ENCODE peak calls at places on chromosomes 11 and 22, in nine cellular contexts. E is stimulated activated CD8-positive, alpha-beta memory T cell treated with anti-CD3 and anti-CD28 coated beads, Interleukin-7, amount 100 ng/mL, for 1 hour; D is AG04450; K is activated T-cell treated with anti-CD3 and anti-CD28 coated beads for 1 hour; S is neural progenitor cell; N is posterior vena cava; P is substantia nigra; I is WERI-Rb-1; A is DMS153. T is an unnamed sample.

GRCh38 chr22:45009881-45010531 is at the start of gene PHF21B:
- DNase-seq in D (no peak), I (peak; percentile 90), K (no peak), A (peak; percentile 42), P (peak; percentile 76), S (peak; percentile 97), N (no peak), E (no peak), T (no peak)

GRCh38 chr11:44950625-44951472 is at the start of gene TP53I11:
- DNase-seq in A (peak; percentile 46), D (no peak), I (peak; percentile 92), K (peak; percentile 48), E (peak; percentile 29), S (peak; percentile 84), P (peak; percentile 45), N (peak; percentile 95), T (peak; percentile 43)

GRCh38 chr11:61961570-61962212 is 5.7 kb downstream of the FTH1 start:
- DNase-seq in N (peak; percentile 86), E (no peak), S (no peak), D (no peak), P (peak; percentile 78), A (no peak), I (no peak), K (no peak), T (no peak)

GRCh38 chr22:46863794-46864193 is 101.3 kb downstream of the TBC1D22A start:
- DNase-seq in D (no peak), I (no peak), A (no peak), E (no peak), N (no peak), P (no peak), K (no peak), S (no peak), T (no peak)

GRCh38 chr11:68525930-68526329 is 65.4 kb downstream of the PPP6R3 start:
- DNase-seq in S (no peak), N (no peak), K (no peak), A (no peak), D (no peak), I (no peak), P (no peak), E (no peak), T (no peak)

GRCh38 chr22:42621505-42622002 is 6.9 kb upstream of the POLDIP3 start:
- DNase-seq in E (no peak), I (peak; percentile 78), N (peak; percentile 88), A (no peak), P (no peak), K (peak; percentile 42), D (no peak), S (peak; percentile 93), T (peak; percentile 58)

GRCh38 chr22:20956258-20957117 is 10.6 kb upstream of the AIFM3 start:
- DNase-seq in A (no peak), S (peak; percentile 63), E (no peak), I (no peak), D (no peak), P (no peak), N (no peak), K (no peak), T (no peak)

GRCh38 chr11:71190551-71190950 is 61.8 kb downstream of the SHANK2 start:
- DNase-seq in D (no peak), E (no peak), N (peak; percentile 51), K (no peak), A (no peak), S (no peak), P (no peak), I (no peak), T (no peak)

GRCh38 chr11:72140661-72141060 is 5.1 kb downstream of the FOLR3 start:
- DNase-seq in S (no peak), K (no peak), I (no peak), D (no peak), E (no peak), N (no peak), P (no peak), A (no peak), T (no peak)

GRCh38 chr11:60880635-60881282 is 13.4 kb downstream of the ZP1 start:
- DNase-seq in P (no peak), N (no peak), A (peak; percentile 83), E (no peak), I (no peak), K (no peak), D (no peak), S (no peak), T (no peak)

GRCh38 chr22:27930246-27931060 is 11.4 kb upstream of the PITPNB start:
- DNase-seq in A (no peak), D (no peak), P (no peak), S (peak; percentile 18), I (peak; percentile 37), N (no peak), K (no peak), E (no peak), T (no peak)

GRCh38 chr11:113577356-113578163 is 102.4 kb upstream of the DRD2 start:
- DNase-seq in N (no peak), D (no peak), A (peak; percentile 68), K (no peak), E (no peak), I (peak; percentile 23), P (no peak), S (no peak), T (peak; percentile 78)